ENCODE peak calls at places on chromosomes 6 and 20, in seven cellular contexts. N is fibroblast of the aortic adventitia, O is AG09309, D is body of pancreas, P is neural crest cell, H is fibroblast of pulmonary artery, U is lower lobe of right lung. C is an unnamed sample.

GRCh38 chr6:91240878-91241603 is 654.2 kb upstream of the MAP3K7 start:
- DNase-seq in N (no peak), O (no peak), D (no peak), P (no peak), H (no peak), U (no peak), C (no peak)

GRCh38 chr6:100311707-100312266 is 152.9 kb downstream of the SIM1 start:
- DNase-seq in N (no peak), O (no peak), D (no peak), P (no peak), H (no peak), U (no peak), C (no peak)

GRCh38 chr20:41091926-41092325 is 45.4 kb upstream of the PLCG1 start:
- DNase-seq in N (no peak), O (no peak), D (no peak), P (no peak), H (no peak), U (no peak), C (no peak)

GRCh38 chr20:58106143-58106750 is 122.2 kb downstream of the ANKRD60 start:
- DNase-seq in N (no peak), O (no peak), D (no peak), P (no peak), H (no peak), U (no peak), C (no peak)

GRCh38 chr6:33860706-33861474 is 57.1 kb upstream of the MLN start:
- DNase-seq in N (peak; percentile 54), O (no peak), D (no peak), P (no peak), H (peak; percentile 44), U (no peak), C (no peak)

GRCh38 chr20:46557231-46557956 is 6.9 kb upstream of the OCSTAMP start:
- DNase-seq in N (peak; percentile 70), O (peak; percentile 60), D (no peak), P (no peak), H (peak; percentile 67), U (no peak), C (no peak)

GRCh38 chr6:81511423-81511822 is 241.1 kb downstream of the TENT5A start:
- DNase-seq in N (peak; percentile 11), O (no peak), D (no peak), P (no peak), H (no peak), U (no peak), C (no peak)

GRCh38 chr6:33732385-33732784 is 14.3 kb downstream of the IP6K3 start:
- DNase-seq in N (no peak), O (no peak), D (no peak), P (no peak), H (no peak), U (no peak), C (no peak)

GRCh38 chr6:37572340-37572739 is 72.6 kb upstream of the CCDC167 start:
- DNase-seq in N (no peak), O (no peak), D (no peak), P (no peak), H (no peak), U (no peak), C (no peak)

GRCh38 chr20:4009305-4009704 is 6.1 kb downstream of the RNF24 start:
- DNase-seq in N (no peak), O (no peak), D (no peak), P (no peak), H (no peak), U (no peak), C (no peak)

GRCh38 chr20:49603209-49603627 is 35.3 kb upstream of the PTGIS start:
- DNase-seq in N (peak; percentile 76), O (no peak), D (peak; percentile 50), P (no peak), H (peak; percentile 72), U (no peak), C (no peak)

GRCh38 chr6:79188885-79189505 is 45.5 kb downstream of the HMGN3 start:
- DNase-seq in N (peak; percentile 67), O (no peak), D (peak; percentile 12), P (no peak), H (no peak), U (no peak), C (no peak)

GRCh38 chr6:156952401-156952800 is 175.2 kb downstream of the ARID1B start:
- DNase-seq in N (no peak), O (no peak), D (no peak), P (no peak), H (no peak), U (no peak), C (no peak)

GRCh38 chr6:156953125-156953477 is 175.9 kb downstream of the ARID1B start:
- DNase-seq in N (no peak), O (no peak), D (no peak), P (no peak), H (peak; percentile 22), U (no peak), C (no peak)

GRCh38 chr6:156954191-156954590 is 177.0 kb downstream of the ARID1B start:
- DNase-seq in N (peak; percentile 40), O (no peak), D (no peak), P (no peak), H (no peak), U (no peak), C (no peak)

GRCh38 chr6:156954781-156955180 is 177.6 kb downstream of the ARID1B start:
- DNase-seq in N (no peak), O (no peak), D (no peak), P (no peak), H (no peak), U (no peak), C (no peak)

GRCh38 chr6:156953478-156954146 is 176.4 kb downstream of the ARID1B start:
- DNase-seq in N (peak; percentile 98), O (peak; percentile 91), D (no peak), P (peak; percentile 32), H (peak; percentile 95), U (no peak), C (no peak)
- TF ChIP-seq CTCF in N (peak; percentile 57), O (peak; percentile 31), D (peak; percentile 18), P (peak; percentile 39), H (peak; percentile 46), U (peak; percentile 25), C (no peak)

GRCh38 chr20:31738729-31739549 is at the start of gene TPX2:
- DNase-seq in N (peak; percentile 97), O (peak; percentile 86), D (peak; percentile 96), P (peak; percentile 94), H (peak; percentile 97), U (peak; percentile 95), C (peak; percentile 74)

GRCh38 chr20:31740656-31741323 is 1.7 kb downstream of the TPX2 start:
- DNase-seq in N (no peak), O (no peak), D (no peak), P (no peak), H (no peak), U (no peak), C (no peak)

GRCh38 chr20:31740208-31740607 is 1.1 kb downstream of the TPX2 start:
- DNase-seq in N (peak; percentile 70), O (no peak), D (no peak), P (no peak), H (peak; percentile 58), U (no peak), C (no peak)

DNA sequence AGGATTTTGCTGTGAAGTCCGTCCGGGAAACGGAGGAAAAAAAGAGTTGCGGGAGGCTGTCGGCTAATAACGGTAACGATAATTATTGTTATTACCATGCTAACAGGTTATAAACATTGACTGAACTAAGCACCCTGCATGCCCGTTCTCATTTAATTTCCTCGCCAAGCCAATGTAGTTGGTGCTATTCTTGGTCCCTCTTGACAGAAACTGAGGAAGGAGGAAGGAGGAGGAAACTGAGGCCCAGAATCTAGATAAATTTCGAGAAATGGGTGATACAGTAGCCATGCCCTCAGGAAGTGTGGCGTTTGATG is 417 bp downstream of the TPX2 start:
- DNase-seq in N (no peak), O (no peak), D (no peak), P (no peak), H (no peak), U (no peak), C (no peak)
- TF ChIP-seq CTCF in N (no peak), O (no peak), D (no peak), P (peak; percentile 0), H (no peak), U (no peak), C (no peak)

DNA sequence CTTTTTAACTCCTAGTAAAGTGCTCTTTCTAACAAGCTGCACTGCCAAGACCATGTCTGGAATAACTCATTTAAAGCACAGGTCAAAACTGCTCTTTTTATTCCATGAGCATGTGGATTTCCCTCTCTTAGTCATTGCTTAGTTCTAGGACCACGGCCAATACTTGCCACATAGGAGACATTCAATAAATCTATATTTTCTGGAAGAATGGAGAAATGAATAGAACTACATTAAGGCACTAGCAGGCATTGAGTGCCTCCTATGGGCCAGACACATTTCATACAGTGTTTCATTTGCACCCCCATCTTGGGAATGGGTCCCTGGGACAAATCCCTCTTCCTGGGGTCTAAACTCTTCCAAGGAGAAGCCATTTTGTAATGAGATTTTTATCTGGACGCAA is 552.8 kb upstream of the CITED2 start:
- DNase-seq in N (peak; percentile 96), O (peak; percentile 52), D (no peak), P (no peak), H (peak; percentile 88), U (no peak), C (no peak)
- TF ChIP-seq CTCF in N (peak; percentile 58), O (peak; percentile 32), D (no peak), P (peak; percentile 13), H (peak; percentile 43), U (peak; percentile 42), C (no peak)

GRCh38 chr6:12039540-12040459 is 27.7 kb downstream of the HIVEP1 start:
- DNase-seq in N (no peak), O (no peak), D (peak; percentile 38), P (no peak), H (no peak), U (no peak), C (no peak)
- TF ChIP-seq CTCF in N (no peak), O (no peak), D (no peak), P (no peak), H (no peak), U (no peak), C (no peak)

DNA sequence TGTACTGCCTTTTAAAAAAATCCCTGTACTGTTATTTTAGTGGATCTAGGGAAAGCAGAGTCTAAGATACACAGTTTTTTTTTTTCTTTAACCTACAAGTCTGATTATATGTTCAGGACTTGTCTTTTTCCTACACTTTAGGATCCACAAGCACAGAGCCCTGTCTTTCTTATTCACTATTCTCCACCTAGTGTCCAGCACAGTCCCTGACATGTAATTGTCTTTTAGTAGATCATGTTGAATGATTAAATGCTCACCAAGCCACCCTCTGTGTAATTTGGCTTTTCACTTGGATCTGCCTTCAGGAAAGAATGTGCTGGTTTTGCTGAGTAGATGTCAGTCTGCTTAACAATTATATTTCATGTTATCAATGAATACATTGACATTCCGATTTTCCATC is 35.8 kb upstream of the YWHAB start:
- DNase-seq in N (no peak), O (no peak), D (no peak), P (no peak), H (no peak), U (no peak), C (no peak)
- TF ChIP-seq CTCF in N (no peak), O (no peak), D (no peak), P (peak; percentile 18), H (no peak), U (no peak), C (no peak)